ENCODE peak calls at places on chromosomes 12 and 14, in nine cellular contexts. One of them, this sample, is unnamed.

GRCh38 chr14:93892505-93892839 is 34.7 kb upstream of the FAM181A start:
- DNase-seq in transverse colon: no peak
- DNase-seq in uterus: no peak
- DNase-seq in K562: no peak
- DNase-seq in breast epithelium: no peak
- DNase-seq in HCT116: no peak
- DNase-seq in HepG2: no peak
- DNase-seq in esophagus squamous epithelium: no peak
- DNase-seq in sigmoid colon: no peak
- DNase-seq in this sample: no peak

GRCh38 chr12:54383041-54383609 is 1.4 kb downstream of the ZNF385A start:
- DNase-seq in transverse colon: no peak
- DNase-seq in uterus: no peak
- DNase-seq in K562: peak
- DNase-seq in breast epithelium: no peak
- DNase-seq in HCT116: no peak
- DNase-seq in HepG2: no peak
- DNase-seq in esophagus squamous epithelium: no peak
- DNase-seq in sigmoid colon: no peak
- DNase-seq in this sample: no peak

GRCh38 chr12:94972795-94973194 is 30.7 kb downstream of the NDUFA12 start:
- DNase-seq in transverse colon: no peak
- DNase-seq in uterus: no peak
- DNase-seq in K562: no peak
- DNase-seq in breast epithelium: no peak
- DNase-seq in HCT116: no peak
- DNase-seq in HepG2: no peak
- DNase-seq in esophagus squamous epithelium: no peak
- DNase-seq in sigmoid colon: no peak
- DNase-seq in this sample: no peak

GRCh38 chr14:94129758-94130414 is 482 bp upstream of the IFI27L2 start:
- DNase-seq in transverse colon: no peak
- DNase-seq in uterus: peak
- DNase-seq in K562: peak
- DNase-seq in breast epithelium: no peak
- DNase-seq in HCT116: peak
- DNase-seq in HepG2: no peak
- DNase-seq in esophagus squamous epithelium: no peak
- DNase-seq in sigmoid colon: no peak
- DNase-seq in this sample: peak

GRCh38 chr12:117189725-117190209 is 503 bp downstream of the FBXO21 start:
- DNase-seq in transverse colon: peak
- DNase-seq in uterus: peak
- DNase-seq in K562: peak
- DNase-seq in breast epithelium: no peak
- DNase-seq in HCT116: no peak
- DNase-seq in HepG2: peak
- DNase-seq in esophagus squamous epithelium: no peak
- DNase-seq in sigmoid colon: peak
- DNase-seq in this sample: peak

GRCh38 chr12:6057693-6058092 is 66.8 kb downstream of the VWF start:
- DNase-seq in transverse colon: no peak
- DNase-seq in uterus: no peak
- DNase-seq in K562: peak
- DNase-seq in breast epithelium: no peak
- DNase-seq in HCT116: no peak
- DNase-seq in HepG2: no peak
- DNase-seq in esophagus squamous epithelium: no peak
- DNase-seq in sigmoid colon: no peak
- DNase-seq in this sample: no peak

GRCh38 chr12:1054103-1054838 is 63.2 kb downstream of the ERC1 start:
- DNase-seq in transverse colon: no peak
- DNase-seq in uterus: no peak
- DNase-seq in K562: no peak
- DNase-seq in breast epithelium: no peak
- DNase-seq in HCT116: no peak
- DNase-seq in HepG2: peak
- DNase-seq in esophagus squamous epithelium: no peak
- DNase-seq in sigmoid colon: no peak
- DNase-seq in this sample: no peak

GRCh38 chr14:63091394-63091996 is 46.2 kb upstream of the KCNH5 start:
- DNase-seq in transverse colon: no peak
- DNase-seq in uterus: no peak
- DNase-seq in K562: no peak
- DNase-seq in breast epithelium: no peak
- DNase-seq in HCT116: no peak
- DNase-seq in HepG2: no peak
- DNase-seq in esophagus squamous epithelium: no peak
- DNase-seq in sigmoid colon: no peak
- DNase-seq in this sample: no peak

GRCh38 chr12:112370868-112371510 is 11.2 kb downstream of the HECTD4 start:
- DNase-seq in transverse colon: no peak
- DNase-seq in uterus: no peak
- DNase-seq in K562: no peak
- DNase-seq in breast epithelium: no peak
- DNase-seq in HCT116: no peak
- DNase-seq in HepG2: peak
- DNase-seq in esophagus squamous epithelium: no peak
- DNase-seq in sigmoid colon: no peak
- DNase-seq in this sample: no peak

GRCh38 chr12:114916531-114916930 is 232.6 kb upstream of the TBX3 start:
- DNase-seq in transverse colon: no peak
- DNase-seq in uterus: no peak
- DNase-seq in K562: no peak
- DNase-seq in breast epithelium: no peak
- DNase-seq in HCT116: no peak
- DNase-seq in HepG2: no peak
- DNase-seq in esophagus squamous epithelium: no peak
- DNase-seq in sigmoid colon: no peak
- DNase-seq in this sample: no peak

GRCh38 chr12:14884458-14884878 is 1.2 kb downstream of the MGP start:
- DNase-seq in transverse colon: peak
- DNase-seq in uterus: peak
- DNase-seq in K562: no peak
- DNase-seq in breast epithelium: peak
- DNase-seq in HCT116: no peak
- DNase-seq in HepG2: no peak
- DNase-seq in esophagus squamous epithelium: peak
- DNase-seq in sigmoid colon: peak
- DNase-seq in this sample: peak

GRCh38 chr12:53998174-53998899 is 1.6 kb upstream of the HOXC9 start:
- DNase-seq in transverse colon: no peak
- DNase-seq in uterus: no peak
- DNase-seq in K562: no peak
- DNase-seq in breast epithelium: no peak
- DNase-seq in HCT116: no peak
- DNase-seq in HepG2: no peak
- DNase-seq in esophagus squamous epithelium: no peak
- DNase-seq in sigmoid colon: no peak
- DNase-seq in this sample: no peak

GRCh38 chr12:124032265-124032886 is 59.4 kb downstream of the ZNF664 start:
- DNase-seq in transverse colon: peak
- DNase-seq in uterus: peak
- DNase-seq in K562: peak
- DNase-seq in breast epithelium: no peak
- DNase-seq in HCT116: peak
- DNase-seq in HepG2: peak
- DNase-seq in esophagus squamous epithelium: no peak
- DNase-seq in sigmoid colon: no peak
- DNase-seq in this sample: peak

GRCh38 chr12:6934110-6934509 is 6.4 kb downstream of the ATN1 start:
- DNase-seq in transverse colon: no peak
- DNase-seq in uterus: peak
- DNase-seq in K562: no peak
- DNase-seq in breast epithelium: no peak
- DNase-seq in HCT116: no peak
- DNase-seq in HepG2: no peak
- DNase-seq in esophagus squamous epithelium: no peak
- DNase-seq in sigmoid colon: no peak
- DNase-seq in this sample: no peak

GRCh38 chr14:76958020-76958965 is 70.2 kb downstream of the IRF2BPL start:
- DNase-seq in transverse colon: no peak
- DNase-seq in uterus: no peak
- DNase-seq in K562: no peak
- DNase-seq in breast epithelium: no peak
- DNase-seq in HCT116: no peak
- DNase-seq in HepG2: no peak
- DNase-seq in esophagus squamous epithelium: no peak
- DNase-seq in sigmoid colon: no peak
- DNase-seq in this sample: no peak

GRCh38 chr14:76956253-76957090 is 72.0 kb downstream of the IRF2BPL start:
- DNase-seq in transverse colon: peak
- DNase-seq in uterus: peak
- DNase-seq in K562: peak
- DNase-seq in breast epithelium: peak
- DNase-seq in HCT116: peak
- DNase-seq in HepG2: peak
- DNase-seq in esophagus squamous epithelium: peak
- DNase-seq in sigmoid colon: peak
- DNase-seq in this sample: peak

GRCh38 chr14:76955575-76956252 is 72.8 kb downstream of the IRF2BPL start:
- DNase-seq in transverse colon: no peak
- DNase-seq in uterus: no peak
- DNase-seq in K562: no peak
- DNase-seq in breast epithelium: no peak
- DNase-seq in HCT116: no peak
- DNase-seq in HepG2: peak
- DNase-seq in esophagus squamous epithelium: no peak
- DNase-seq in sigmoid colon: no peak
- DNase-seq in this sample: peak

GRCh38 chr14:76958975-76959710 is 69.4 kb downstream of the IRF2BPL start:
- DNase-seq in transverse colon: no peak
- DNase-seq in uterus: peak
- DNase-seq in K562: peak
- DNase-seq in breast epithelium: no peak
- DNase-seq in HCT116: peak
- DNase-seq in HepG2: peak
- DNase-seq in esophagus squamous epithelium: no peak
- DNase-seq in sigmoid colon: peak
- DNase-seq in this sample: peak

DNA sequence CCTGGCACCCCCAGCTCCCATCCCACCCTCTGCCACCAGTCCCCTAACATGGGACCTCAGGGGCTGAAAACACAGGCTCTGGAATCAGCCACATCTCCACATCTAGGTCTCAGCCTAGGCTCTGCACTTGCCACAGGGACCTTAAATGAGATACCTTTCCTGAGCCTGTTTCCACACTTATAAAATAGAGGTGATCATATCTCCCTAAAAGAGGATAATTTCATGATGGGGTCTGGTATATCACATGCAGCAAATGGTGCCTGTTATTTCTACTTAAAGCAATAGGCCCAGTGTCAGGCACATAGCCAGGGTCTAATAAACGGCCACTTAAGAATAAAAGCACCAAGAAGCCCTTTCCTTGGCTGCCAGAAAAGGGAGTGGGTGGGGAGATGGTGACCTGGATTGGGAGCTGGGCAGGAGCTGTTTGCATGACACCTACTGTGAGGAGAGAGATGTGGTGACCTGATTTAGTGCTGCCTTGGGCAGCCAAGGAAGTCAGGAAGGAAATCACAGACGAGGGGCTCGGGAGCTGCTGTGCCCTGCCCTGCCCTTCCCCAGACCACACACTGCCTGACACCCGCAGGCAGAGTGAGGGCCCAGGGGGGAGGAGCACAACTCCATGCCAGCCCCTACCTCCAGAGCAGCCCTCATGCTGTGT is 71.2 kb downstream of the IRF2BPL start:
- DNase-seq in transverse colon: no peak
- DNase-seq in uterus: no peak
- DNase-seq in K562: no peak
- DNase-seq in breast epithelium: no peak
- DNase-seq in HCT116: no peak
- DNase-seq in HepG2: no peak
- DNase-seq in esophagus squamous epithelium: no peak
- DNase-seq in sigmoid colon: no peak
- DNase-seq in this sample: peak
- TF ChIP-seq POLR2A in transverse colon: no peak
- TF ChIP-seq POLR2A in uterus: no peak
- TF ChIP-seq POLR2A in K562: no peak
- TF ChIP-seq POLR2A in breast epithelium: no peak
- TF ChIP-seq POLR2A in HCT116: peak
- TF ChIP-seq POLR2A in HepG2: no peak
- TF ChIP-seq POLR2A in esophagus squamous epithelium: no peak
- TF ChIP-seq POLR2A in sigmoid colon: no peak
- TF ChIP-seq POLR2A in this sample: no peak

GRCh38 chr14:105248368-105249174 is at the start of gene BTBD6:
- DNase-seq in transverse colon: peak
- DNase-seq in uterus: peak
- DNase-seq in K562: no peak
- DNase-seq in breast epithelium: peak
- DNase-seq in HCT116: peak
- DNase-seq in HepG2: no peak
- DNase-seq in esophagus squamous epithelium: no peak
- DNase-seq in sigmoid colon: peak
- DNase-seq in this sample: peak
- TF ChIP-seq POLR2A in transverse colon: peak
- TF ChIP-seq POLR2A in uterus: peak
- TF ChIP-seq POLR2A in K562: no peak
- TF ChIP-seq POLR2A in breast epithelium: no peak
- TF ChIP-seq POLR2A in HCT116: no peak
- TF ChIP-seq POLR2A in HepG2: no peak
- TF ChIP-seq POLR2A in esophagus squamous epithelium: no peak
- TF ChIP-seq POLR2A in sigmoid colon: peak
- TF ChIP-seq POLR2A in this sample: peak

GRCh38 chr14:21257395-21258193 is 11.6 kb downstream of the HNRNPC start:
- DNase-seq in transverse colon: no peak
- DNase-seq in uterus: no peak
- DNase-seq in K562: no peak
- DNase-seq in breast epithelium: no peak
- DNase-seq in HCT116: no peak
- DNase-seq in HepG2: no peak
- DNase-seq in esophagus squamous epithelium: no peak
- DNase-seq in sigmoid colon: no peak
- DNase-seq in this sample: no peak
- TF ChIP-seq POLR2A in transverse colon: no peak
- TF ChIP-seq POLR2A in uterus: no peak
- TF ChIP-seq POLR2A in K562: peak
- TF ChIP-seq POLR2A in breast epithelium: no peak
- TF ChIP-seq POLR2A in HCT116: no peak
- TF ChIP-seq POLR2A in HepG2: no peak
- TF ChIP-seq POLR2A in esophagus squamous epithelium: no peak
- TF ChIP-seq POLR2A in sigmoid colon: no peak
- TF ChIP-seq POLR2A in this sample: no peak

DNA sequence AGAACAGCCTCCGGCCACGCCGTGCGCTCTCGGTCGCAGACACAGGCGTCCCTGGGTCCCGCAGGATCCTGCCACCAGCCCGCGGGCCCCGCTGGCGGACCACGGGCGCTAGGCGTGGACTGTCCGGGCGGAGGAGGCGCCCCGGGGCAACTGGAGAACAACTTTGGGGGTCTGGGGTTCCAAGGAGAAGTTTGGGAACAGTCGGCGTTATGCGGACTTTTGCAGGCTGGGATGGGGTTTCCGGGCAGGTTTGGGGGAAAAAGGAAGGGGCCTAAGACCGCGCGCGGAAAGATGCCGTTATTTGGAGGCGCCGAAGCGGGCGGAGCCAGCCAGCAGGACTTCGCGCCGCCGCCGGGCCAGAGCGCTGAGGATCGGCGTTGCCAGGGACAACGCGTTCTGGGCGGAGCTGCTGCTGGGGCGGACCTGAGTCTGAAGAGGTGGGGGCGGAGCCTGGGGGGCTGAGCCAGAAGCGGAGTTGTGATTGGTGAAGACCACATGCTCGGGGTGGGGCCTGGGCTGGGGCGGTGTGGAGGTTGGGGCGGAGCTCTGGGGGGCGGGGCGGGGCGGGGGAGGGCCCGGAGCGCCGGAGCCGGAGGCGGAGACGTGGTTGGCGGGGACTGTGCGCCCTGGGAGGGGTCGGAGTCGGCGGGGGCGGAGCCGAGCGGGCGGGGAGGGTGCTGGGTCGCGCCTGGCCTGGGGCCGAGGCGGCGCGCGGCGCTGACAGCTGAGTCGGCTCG is at the start of gene CYP46A1:
- DNase-seq in transverse colon: peak
- DNase-seq in uterus: peak
- DNase-seq in K562: peak
- DNase-seq in breast epithelium: peak
- DNase-seq in HCT116: peak
- DNase-seq in HepG2: peak
- DNase-seq in esophagus squamous epithelium: peak
- DNase-seq in sigmoid colon: peak
- DNase-seq in this sample: peak
- TF ChIP-seq POLR2A in transverse colon: no peak
- TF ChIP-seq POLR2A in uterus: peak
- TF ChIP-seq POLR2A in K562: peak
- TF ChIP-seq POLR2A in breast epithelium: no peak
- TF ChIP-seq POLR2A in HCT116: no peak
- TF ChIP-seq POLR2A in HepG2: peak
- TF ChIP-seq POLR2A in esophagus squamous epithelium: no peak
- TF ChIP-seq POLR2A in sigmoid colon: no peak
- TF ChIP-seq POLR2A in this sample: peak